ENCODE peak calls at places on chromosomes 2 and 18, in four cellular contexts. R is SK-N-SH, I is neural progenitor cell, P is GM23248. O is an unnamed sample. For H3K4me1, the result is how much of the 10 kb centered on the place peaks cover.

GRCh38 chr2:11187083-11187619 is 31.9 kb downstream of the SLC66A3 start:
- DNase-seq in R (no peak), I (no peak), P (peak), O (no peak)

GRCh38 chr2:234172066-234172465 is 121.6 kb downstream of the SPP2 start:
- DNase-seq in R (no peak), I (no peak), P (no peak), O (no peak)

GRCh38 chr2:197297262-197297661 is 13.3 kb downstream of the ANKRD44 start:
- DNase-seq in R (no peak), I (no peak), P (no peak), O (no peak)

GRCh38 chr2:168993538-168993937 is 37.6 kb downstream of the ABCB11 start:
- DNase-seq in R (no peak), I (no peak), P (no peak), O (no peak)

GRCh38 chr18:41858761-41859555 is 96.1 kb upstream of the PIK3C3 start:
- DNase-seq in R (no peak), I (no peak), P (no peak), O (no peak)

GRCh38 chr18:7617738-7618422 is 50.8 kb downstream of the PTPRM start:
- DNase-seq in R (no peak), I (peak), P (peak), O (no peak)

GRCh38 chr18:63834471-63835113 is 52.9 kb upstream of the SERPINB2 start:
- DNase-seq in R (no peak), I (no peak), P (peak), O (no peak)

GRCh38 chr2:71779306-71779855 is 326.0 kb downstream of the DYSF start:
- DNase-seq in R (no peak), I (no peak), P (peak), O (no peak)

GRCh38 chr2:222907048-222907447 is 46.2 kb downstream of the ACSL3 start:
- DNase-seq in R (no peak), I (no peak), P (no peak), O (no peak)

GRCh38 chr2:218970916-218971315 is 11.4 kb downstream of the CDK5R2 start:
- DNase-seq in R (no peak), I (no peak), P (no peak), O (no peak)

GRCh38 chr2:233857511-233858118 is 3.3 kb upstream of the HJURP start:
- DNase-seq in R (no peak), I (peak), P (peak), O (peak)

GRCh38 chr2:147845608-147846002 is 776 bp downstream of the ACVR2A start:
- DNase-seq in R (no peak), I (no peak), P (peak), O (no peak)

GRCh38 chr18:77478619-77479018 is 229.0 kb downstream of the GALR1 start:
- DNase-seq in R (peak), I (no peak), P (no peak), O (peak)

GRCh38 chr2:79393806-79394484 is 118.9 kb upstream of the CTNNA2 start:
- DNase-seq in R (no peak), I (peak), P (no peak), O (no peak)

GRCh38 chr2:127058656-127059252 is 48.2 kb downstream of the BIN1 start:
- DNase-seq in R (no peak), I (no peak), P (no peak), O (no peak)

GRCh38 chr18:58605027-58606020 is 23.6 kb downstream of the ALPK2 start:
- DNase-seq in R (no peak), I (no peak), P (peak), O (no peak)

GRCh38 chr2:217356142-217356541 is 496.3 kb upstream of the TNP1 start:
- DNase-seq in R (no peak), I (no peak), P (no peak), O (no peak)

GRCh38 chr18:50240083-50240563 is 26.2 kb downstream of the CFAP53 start:
- DNase-seq in R (no peak), I (no peak), P (no peak), O (no peak)

GRCh38 chr2:229287836-229288235 is 16.7 kb upstream of the PID1 start:
- DNase-seq in R (no peak), I (no peak), P (no peak), O (no peak)

GRCh38 chr2:229282758-229283546 is 11.9 kb upstream of the PID1 start:
- DNase-seq in R (no peak), I (no peak), P (peak), O (no peak)
- TF ChIP-seq EZH2phosphoT487 in R (no peak), I (no peak), P (no peak), O (no peak)

DNA sequence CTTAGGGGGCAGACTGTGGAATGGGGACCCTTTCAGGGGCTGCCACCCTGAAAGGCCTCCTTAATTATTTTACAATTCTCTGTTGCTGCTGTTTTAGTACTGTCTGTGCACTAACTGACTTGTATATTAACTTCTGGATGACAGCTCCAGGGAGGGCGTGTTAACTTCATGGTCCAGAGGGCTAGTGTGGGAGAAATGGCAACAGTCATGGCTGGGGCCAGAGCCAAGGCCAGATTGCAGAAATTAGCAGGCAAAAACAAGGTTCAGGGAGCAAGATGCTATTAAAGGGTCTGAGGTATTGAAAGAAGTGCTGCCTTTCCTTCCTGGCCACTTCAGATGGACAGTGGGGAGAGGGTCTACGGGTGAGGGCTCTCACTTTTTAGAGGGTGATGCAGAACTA is 9.1 kb downstream of the WIPF1 start:
- DNase-seq in R (no peak), I (no peak), P (peak), O (no peak)
- H3K4me1 ChIP-seq in R (under half), I (under half), P (under half), O (under half)

GRCh38 chr18:72572896-72573295 is 28.8 kb upstream of the CBLN2 start:
- DNase-seq in R (no peak), I (no peak), P (no peak), O (no peak)
- H3K9ac ChIP-seq in R (no peak), I (no peak), P (no peak), O (no peak)

DNA sequence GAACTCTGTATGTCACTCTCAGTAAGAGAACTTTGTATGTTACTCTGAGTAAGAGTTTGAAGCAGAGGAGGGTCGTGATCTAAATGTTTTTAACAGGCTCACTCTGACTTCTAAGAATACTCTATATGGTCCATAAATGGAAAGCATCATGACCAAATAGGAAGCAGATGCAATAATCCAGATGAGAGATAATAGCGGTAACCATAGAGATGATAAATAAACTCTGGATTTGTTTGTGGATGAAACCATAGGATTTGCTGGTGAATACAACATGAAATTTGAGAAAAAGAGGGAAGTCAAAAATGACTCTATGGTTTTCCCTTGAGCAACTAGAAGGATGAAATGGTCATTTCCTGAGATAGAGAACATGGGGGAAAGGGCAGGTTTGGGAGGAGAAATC is 3.9 kb downstream of the HEATR5B start:
- DNase-seq in R (peak), I (no peak), P (peak), O (no peak)
- TF ChIP-seq EZH2phosphoT487 in R (no peak), I (no peak), P (no peak), O (no peak)

GRCh38 chr2:160367887-160368286 is 125.7 kb downstream of the RBMS1 start:
- DNase-seq in R (no peak), I (no peak), P (peak), O (peak)

GRCh38 chr2:160362018-160362417 is 131.6 kb downstream of the RBMS1 start:
- DNase-seq in R (no peak), I (no peak), P (no peak), O (no peak)

GRCh38 chr2:160365691-160366367 is 127.8 kb downstream of the RBMS1 start:
- DNase-seq in R (no peak), I (no peak), P (peak), O (peak)

GRCh38 chr2:160362521-160362920 is 131.1 kb downstream of the RBMS1 start:
- DNase-seq in R (no peak), I (no peak), P (no peak), O (no peak)

DNA sequence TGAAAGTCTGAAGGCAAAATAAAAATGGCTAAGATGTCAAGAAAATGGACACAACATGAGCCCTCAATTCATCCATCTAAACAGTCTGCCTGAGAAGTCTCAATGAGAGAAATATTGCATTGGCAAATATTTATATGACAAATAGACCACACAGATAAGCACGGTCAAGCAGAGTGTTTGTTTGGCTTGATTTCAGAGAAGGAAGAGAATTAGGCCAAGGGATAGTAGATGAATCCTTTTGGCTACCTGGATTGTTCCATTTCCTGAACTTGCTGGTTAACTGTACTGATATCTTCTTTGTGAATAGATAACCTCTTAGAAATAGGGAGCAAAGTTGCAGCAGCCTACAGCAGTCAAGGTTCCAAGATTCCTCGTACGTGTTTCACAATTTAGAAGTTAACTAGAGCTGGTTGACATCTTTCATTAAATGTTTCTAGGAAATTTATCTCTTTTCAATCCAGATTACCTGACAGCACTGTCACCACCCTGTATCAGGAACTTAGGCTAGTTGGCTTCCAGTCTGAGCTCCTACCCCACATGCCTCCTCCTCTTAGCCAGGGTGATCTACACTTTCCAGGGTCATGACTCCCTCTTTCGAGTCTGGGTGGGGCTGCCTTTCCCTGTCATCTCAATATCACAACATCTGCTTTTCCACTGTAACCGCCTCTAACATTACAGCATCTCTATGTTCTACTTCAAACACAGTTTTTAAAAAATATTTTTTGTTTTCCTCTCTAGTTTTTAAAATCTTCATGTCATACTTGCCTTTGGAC is 129.5 kb downstream of the RBMS1 start:
- DNase-seq in R (no peak), I (no peak), P (peak), O (no peak)
- H3K4me1 ChIP-seq in R (under half), I (under half), P (half or more), O (under half)

GRCh38 chr2:97991081-97991856 is 4.5 kb downstream of the TMEM131 start:
- DNase-seq in R (no peak), I (no peak), P (no peak), O (no peak)
- H3K9ac ChIP-seq in R (no peak), I (no peak), P (no peak), O (no peak)

GRCh38 chr2:143674055-143674454 is 544.8 kb downstream of the ARHGAP15 start:
- DNase-seq in R (no peak), I (no peak), P (no peak), O (no peak)

GRCh38 chr2:143668236-143668635 is 539.0 kb downstream of the ARHGAP15 start:
- DNase-seq in R (no peak), I (peak), P (no peak), O (no peak)
- TF ChIP-seq EZH2phosphoT487 in R (no peak), I (no peak), P (no peak), O (no peak)

GRCh38 chr2:240566203-240567136 is 1.8 kb upstream of the RNPEPL1 start:
- DNase-seq in R (peak), I (peak), P (peak), O (peak)

GRCh38 chr2:240564191-240564570 is 4.0 kb downstream of the DUSP28 start:
- DNase-seq in R (no peak), I (no peak), P (no peak), O (no peak)

GRCh38 chr2:240567137-240567871 is 980 bp upstream of the RNPEPL1 start:
- DNase-seq in R (peak), I (no peak), P (peak), O (no peak)

GRCh38 chr2:240564571-240565266 is 3.6 kb upstream of the RNPEPL1 start:
- DNase-seq in R (no peak), I (no peak), P (peak), O (peak)

DNA sequence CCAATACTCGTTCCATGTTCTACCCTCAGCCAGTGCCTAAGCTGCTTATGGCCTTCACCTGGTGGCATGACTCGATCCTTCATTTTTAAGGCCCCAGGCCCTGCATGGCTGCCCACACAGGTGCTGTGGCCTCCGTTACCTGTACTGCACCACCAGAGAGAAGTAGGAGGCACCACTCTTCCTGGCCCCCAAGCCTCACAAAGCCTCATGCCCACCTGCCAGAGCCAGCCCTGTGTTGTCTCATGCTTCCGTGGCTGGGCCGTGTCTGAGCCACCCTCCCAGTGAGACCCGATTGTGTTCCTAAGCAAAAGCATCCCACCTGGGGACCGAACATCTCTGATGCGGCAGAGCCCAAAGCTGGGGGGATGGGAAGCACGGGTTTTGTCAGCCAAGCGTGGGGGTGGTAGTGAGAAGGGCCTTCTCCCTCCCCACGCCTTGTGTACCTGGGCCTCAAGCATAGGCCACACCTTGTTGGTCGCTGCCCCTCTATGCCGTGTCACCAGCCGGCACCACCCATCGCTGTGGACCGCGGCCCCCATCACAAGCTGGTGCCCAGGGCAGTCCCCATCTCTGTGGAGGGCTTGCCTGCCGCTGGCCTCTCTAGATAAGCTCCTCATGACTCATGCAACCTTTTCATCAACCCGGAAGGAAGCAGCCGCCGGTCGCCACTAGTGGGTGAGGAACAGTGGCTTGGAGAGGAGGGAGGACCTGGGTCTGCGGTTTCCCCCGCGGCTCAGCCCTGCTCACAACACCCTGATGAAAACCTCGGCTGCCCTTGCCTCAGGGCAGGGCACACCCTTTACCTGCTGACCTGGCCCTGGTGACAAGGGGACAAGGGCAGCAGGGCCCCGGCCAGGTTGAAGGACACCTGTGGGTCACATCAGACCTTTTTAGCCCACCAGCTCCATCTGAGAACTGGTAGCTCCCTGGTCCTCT is 2.7 kb upstream of the RNPEPL1 start:
- DNase-seq in R (peak), I (no peak), P (peak), O (peak)
- H3K4me1 ChIP-seq in R (under half), I (under half), P (under half), O (half or more)